ENCODE peak calls at places on chromosomes 7 and 10, in four cellular contexts. Z is K562, B is lower lobe of right lung, L is fibroblast of lung. M is an unnamed sample. For H3K4me1, the result is how much of the 10 kb centered on the place peaks cover.

GRCh38 chr7:66974986-66975590 is 20.3 kb downstream of the SBDS start:
- DNase-seq in L (no peak), Z (peak), B (no peak), M (no peak)

GRCh38 chr7:957418-958220 is 3.1 kb upstream of the ADAP1 start:
- DNase-seq in L (no peak), B (peak), Z (no peak), M (peak)

GRCh38 chr10:69573056-69573806 is at the start of gene NEUROG3:
- DNase-seq in B (no peak), Z (no peak), L (no peak), M (no peak)

GRCh38 chr10:24150853-24151252 is 58.1 kb upstream of the KIAA1217 start:
- DNase-seq in Z (no peak), L (no peak), B (no peak), M (no peak)

GRCh38 chr7:7569615-7570014 is 2.9 kb downstream of the MIOS start:
- DNase-seq in B (no peak), Z (no peak), L (no peak), M (no peak)

GRCh38 chr10:52566471-52567246 is 205.9 kb downstream of the MBL2 start:
- DNase-seq in L (peak), B (no peak), Z (no peak), M (no peak)

GRCh38 chr7:78018541-78019456 is 220.2 kb downstream of the PHTF2 start:
- DNase-seq in B (peak), L (peak), Z (peak), M (peak)

GRCh38 chr10:119315128-119316001 is 108.0 kb downstream of the GRK5 start:
- DNase-seq in Z (peak), B (no peak), L (peak), M (no peak)

GRCh38 chr7:101370836-101371235 is 8.2 kb downstream of the COL26A1 start:
- DNase-seq in L (no peak), Z (no peak), B (no peak), M (no peak)

GRCh38 chr7:129159539-129159938 is 15.0 kb downstream of the TSPAN33 start:
- DNase-seq in Z (no peak), B (no peak), L (no peak), M (no peak)

GRCh38 chr10:102431452-102432124 is 786 bp downstream of the CUEDC2 start:
- DNase-seq in L (peak), Z (peak), B (no peak), M (no peak)

GRCh38 chr7:125775319-125775718 is 845.7 kb upstream of the POT1 start:
- DNase-seq in L (no peak), Z (no peak), B (no peak), M (no peak)

GRCh38 chr10:83373659-83374058 is 765.6 kb upstream of the GHITM start:
- DNase-seq in L (no peak), B (no peak), Z (no peak), M (no peak)

GRCh38 chr7:50662059-50662689 is 97.0 kb upstream of the DDC start:
- DNase-seq in B (no peak), Z (no peak), L (no peak), M (no peak)

GRCh38 chr7:157224627-157225026 is 85.9 kb downstream of the UBE3C start:
- DNase-seq in L (peak), B (no peak), Z (no peak), M (no peak)

GRCh38 chr7:46759711-46760480 is 822.0 kb downstream of the TNS3 start:
- DNase-seq in L (peak), Z (no peak), B (no peak), M (no peak)

GRCh38 chr7:98283127-98283886 is 1.8 kb downstream of the BRI3 start:
- DNase-seq in Z (no peak), B (peak), L (peak), M (peak)

GRCh38 chr10:86753638-86754434 is 2.6 kb upstream of the BMPR1A start:
- DNase-seq in L (no peak), B (peak), Z (no peak), M (peak)

GRCh38 chr7:74187915-74188675 is 13.9 kb downstream of the EIF4H start:
- DNase-seq in Z (no peak), L (peak), B (no peak), M (peak)

GRCh38 chr10:93333278-93333978 is 148.7 kb downstream of the MYOF start:
- DNase-seq in B (no peak), L (no peak), Z (no peak), M (no peak)

GRCh38 chr7:63925262-63925625 is 73.4 kb upstream of the ZNF722 start:
- DNase-seq in L (no peak), B (no peak), Z (no peak), M (no peak)

GRCh38 chr7:46776790-46777189 is 805.1 kb downstream of the TNS3 start:
- DNase-seq in B (no peak), Z (no peak), L (peak), M (no peak)

GRCh38 chr7:2870471-2870941 is 26.4 kb upstream of the GNA12 start:
- DNase-seq in Z (no peak), L (peak), B (peak), M (peak)

GRCh38 chr7:129831424-129832058 is 121.2 kb downstream of the UBE2H start:
- DNase-seq in L (peak), Z (no peak), B (no peak), M (no peak)

GRCh38 chr10:22363305-22363704 is 18.0 kb downstream of the SPAG6 start:
- DNase-seq in Z (no peak), B (no peak), L (no peak), M (no peak)

GRCh38 chr7:26369519-26370385 is 78.1 kb downstream of the SNX10 start:
- DNase-seq in L (peak), B (no peak), Z (peak), M (no peak)

GRCh38 chr10:31618541-31619291 is 299.7 kb downstream of the ZEB1 start:
- DNase-seq in Z (no peak), B (no peak), L (peak), M (no peak)

GRCh38 chr10:100057948-100058347 is 23.7 kb downstream of the CPN1 start:
- DNase-seq in L (no peak), Z (no peak), B (no peak), M (no peak)

GRCh38 chr7:116122972-116123595 is 87.3 kb upstream of the TES start:
- DNase-seq in Z (peak), L (peak), B (no peak), M (no peak)

GRCh38 chr7:137606061-137606674 is 240.6 kb downstream of the DGKI start:
- DNase-seq in B (no peak), Z (no peak), L (peak), M (no peak)

GRCh38 chr7:51316666-51317581 is at the start of gene COBL:
- DNase-seq in Z (peak), L (no peak), B (peak), M (peak)

GRCh38 chr10:103053659-103054581 is 135.8 kb downstream of the CNNM2 start:
- DNase-seq in B (peak), L (peak), Z (peak), M (peak)

GRCh38 chr7:104982308-104982755 is 31.7 kb upstream of the KMT2E start:
- DNase-seq in B (no peak), Z (peak), L (no peak), M (no peak)
- H3K27ac ChIP-seq in B (peak), Z (no peak), L (peak), M (peak)

GRCh38 chr10:77587424-77587806 is 50.2 kb downstream of the KCNMA1 start:
- DNase-seq in L (no peak), B (no peak), Z (no peak), M (no peak)

GRCh38 chr10:77588886-77589285 is 48.7 kb downstream of the KCNMA1 start:
- DNase-seq in Z (no peak), L (no peak), B (no peak), M (no peak)

GRCh38 chr10:77583527-77583926 is 54.1 kb downstream of the KCNMA1 start:
- DNase-seq in L (no peak), B (no peak), Z (no peak), M (no peak)

GRCh38 chr10:77590344-77591237 is 47.0 kb downstream of the KCNMA1 start:
- DNase-seq in Z (no peak), L (no peak), B (no peak), M (no peak)

DNA sequence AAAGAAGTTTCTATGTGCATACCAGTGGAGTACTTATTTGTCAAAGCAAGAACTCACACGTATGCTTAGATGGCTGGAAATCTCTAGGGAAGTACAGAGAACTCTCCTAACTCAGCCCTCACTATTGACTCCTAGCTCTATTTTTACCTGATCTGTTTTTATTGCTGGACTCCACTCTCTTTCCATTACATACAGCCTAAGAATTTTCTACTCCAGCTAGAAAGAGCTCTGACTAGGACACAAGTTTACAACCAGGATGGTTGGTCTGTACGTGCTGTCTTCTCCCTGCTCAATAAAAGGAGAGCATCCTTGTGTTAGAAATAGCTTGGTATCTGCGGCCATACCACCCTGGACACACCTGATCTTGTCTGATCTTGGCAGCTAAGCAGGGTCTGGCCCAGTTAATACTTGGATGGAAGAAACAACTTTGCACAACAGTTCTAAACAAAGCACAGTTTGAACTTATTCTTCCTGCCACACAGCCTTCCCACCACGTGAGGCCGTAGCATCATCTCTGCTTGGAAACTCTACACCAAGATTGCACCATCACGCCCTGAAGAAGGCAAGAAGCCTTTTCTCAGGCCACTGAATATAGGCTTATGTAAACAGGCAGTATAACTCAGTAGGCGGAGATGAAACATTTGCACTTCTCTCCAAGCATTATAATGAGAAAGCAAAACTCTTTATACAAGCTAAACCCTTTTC is 50.7 kb downstream of the KCNMA1 start:
- DNase-seq in L (peak), Z (no peak), B (peak), M (no peak)
- TF ChIP-seq CTCF in L (no peak), Z (no peak), B (no peak), M (no peak)

DNA sequence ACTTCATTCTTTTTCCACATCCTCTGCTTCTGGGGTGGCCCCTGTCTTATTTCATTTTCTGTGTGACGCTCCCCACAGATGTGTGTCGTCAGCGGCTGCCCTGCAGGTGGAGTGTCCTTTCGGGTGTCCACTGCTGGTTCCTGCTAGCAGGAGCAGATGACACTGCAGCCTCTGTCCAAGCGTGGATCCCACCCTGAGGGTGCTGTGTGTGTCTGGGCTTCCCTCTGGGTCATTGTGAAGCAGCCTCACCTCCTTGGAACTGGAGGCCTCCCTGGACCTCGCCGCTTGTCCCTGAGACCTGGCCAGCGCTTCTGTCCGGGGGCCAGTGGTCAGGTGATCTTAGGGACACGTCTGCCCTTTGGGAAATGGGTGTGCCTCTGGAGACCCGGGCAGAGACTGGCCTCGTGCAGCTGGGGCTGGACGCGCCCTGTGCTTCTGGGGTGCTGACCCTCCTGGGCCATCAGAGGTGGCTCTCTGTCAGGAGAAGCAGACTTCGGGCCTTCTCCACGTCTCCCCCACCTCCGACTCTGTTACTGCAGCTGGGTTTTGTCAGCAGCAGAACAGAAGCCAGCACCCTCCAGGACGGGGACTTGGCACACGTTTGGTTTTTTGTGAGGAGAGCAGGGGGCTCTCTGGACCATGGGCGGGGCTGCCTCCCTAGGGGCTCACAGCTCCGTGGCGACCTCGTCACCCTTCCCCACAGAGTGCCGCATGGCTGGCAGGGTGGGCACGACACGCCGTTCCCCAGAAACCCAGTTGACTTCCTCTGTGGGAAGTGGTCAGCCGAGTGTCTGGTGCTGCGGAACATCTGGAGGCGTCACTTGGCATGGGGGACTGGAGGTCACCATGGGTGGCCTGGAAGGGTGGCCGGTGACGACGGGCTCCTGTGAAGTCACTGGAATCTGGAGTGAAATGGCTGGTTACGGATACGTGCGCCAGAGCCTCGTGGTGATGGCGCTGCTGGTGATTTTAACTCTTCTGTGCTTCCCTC is 48.4 kb downstream of the INPP5A start:
- DNase-seq in Z (no peak), B (peak), L (peak), M (peak)
- H3K4me1 ChIP-seq in Z (under half), B (half or more), L (under half), M (half or more)

GRCh38 chr7:117445206-117445605 is 17.9 kb upstream of the ASZ1 start:
- DNase-seq in Z (no peak), B (no peak), L (no peak), M (no peak)
- H3K27ac ChIP-seq in Z (no peak), B (no peak), L (no peak), M (no peak)

GRCh38 chr7:131365876-131366275 is 38.2 kb downstream of the MKLN1 start:
- DNase-seq in B (no peak), Z (no peak), L (peak), M (no peak)
- TF ChIP-seq CTCF in B (no peak), Z (no peak), L (no peak), M (no peak)

DNA sequence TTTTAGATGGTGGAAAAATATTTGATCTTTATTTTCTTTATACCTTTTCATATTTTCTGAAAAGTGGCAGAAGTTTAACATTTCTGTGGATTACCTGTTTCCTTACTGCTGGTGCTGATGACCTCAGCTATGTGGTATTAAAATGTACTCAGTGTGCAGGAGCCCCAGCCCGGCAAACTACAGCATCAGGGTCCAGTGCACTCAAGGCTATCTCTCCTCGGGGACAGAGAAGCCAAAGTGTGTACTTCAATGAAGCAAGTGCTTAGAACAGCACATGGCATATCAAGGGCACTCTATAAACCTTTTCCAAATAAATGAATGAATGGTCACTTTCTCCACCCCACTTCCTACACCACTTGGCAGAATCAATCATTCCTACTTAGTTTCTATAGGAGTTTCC is 111.8 kb downstream of the HIP1 start:
- DNase-seq in L (no peak), Z (no peak), B (peak), M (no peak)
- H3K4me1 ChIP-seq in L (under half), Z (under half), B (under half), M (under half)

GRCh38 chr10:71753091-71753959 is 20.0 kb downstream of the VSIR start:
- DNase-seq in L (no peak), Z (peak), B (peak), M (peak)
- H3K27ac ChIP-seq in L (no peak), Z (peak), B (peak), M (peak)

DNA sequence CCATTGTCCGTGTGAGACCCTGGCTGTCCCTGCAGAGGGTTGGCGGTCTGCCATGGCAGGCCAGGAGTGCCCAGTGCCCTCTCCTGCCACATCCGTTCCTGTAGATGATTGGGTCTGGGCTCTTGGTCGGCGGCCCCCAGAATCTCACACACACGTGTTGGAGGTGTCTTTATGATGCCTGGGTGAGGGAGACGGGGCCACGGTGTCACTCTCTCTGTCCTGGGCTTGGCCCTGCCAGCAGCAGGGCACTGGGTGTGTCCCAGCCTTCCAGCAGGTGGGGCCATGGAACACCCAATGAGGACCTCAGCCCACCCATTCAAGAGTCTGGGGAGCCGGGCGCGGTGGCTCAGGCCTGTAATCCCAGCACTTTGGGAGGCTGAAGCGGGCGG is 30.2 kb downstream of the UNC5B start:
- DNase-seq in L (no peak), B (no peak), Z (no peak), M (no peak)
- TF ChIP-seq CTCF in L (no peak), B (no peak), Z (no peak), M (no peak)

GRCh38 chr10:97361050-97361901 is 26.7 kb upstream of the FRAT2 start:
- DNase-seq in L (no peak), B (no peak), Z (no peak), M (no peak)
- H3K4me1 ChIP-seq in L (under half), B (under half), Z (under half), M (under half)